ENCODE peak calls at places on chromosomes 11 and 22, in seven cellular contexts. H, C, G, J, L, S and K are unnamed samples.

GRCh38 chr22:23695141-23695540 is 4.3 kb downstream of the RGL4 start:
- DNase-seq in H (no peak), C (no peak), G (no peak), J (no peak), L (no peak), S (no peak), K (no peak)

GRCh38 chr22:45483319-45483718 is 19.4 kb upstream of the FBLN1 start:
- DNase-seq in H (no peak), C (no peak), G (no peak), J (no peak), L (no peak), S (no peak), K (no peak)

GRCh38 chr11:63907808-63908530 is 9.0 kb downstream of the RCOR2 start:
- DNase-seq in H (no peak), C (no peak), G (no peak), J (no peak), L (no peak), S (no peak), K (no peak)

GRCh38 chr11:78192223-78192719 is 3.6 kb downstream of the USP35 start:
- DNase-seq in H (no peak), C (peak; percentile 84), G (no peak), J (no peak), L (no peak), S (no peak), K (no peak)

GRCh38 chr11:2717561-2717960 is 17.8 kb upstream of the KCNQ1OT1 start:
- DNase-seq in H (no peak), C (no peak), G (no peak), J (no peak), L (no peak), S (no peak), K (no peak)

GRCh38 chr22:50146440-50147228 is 23.9 kb upstream of the PANX2 start:
- DNase-seq in H (peak; percentile 83), C (peak; percentile 68), G (peak; percentile 77), J (peak; percentile 41), L (peak; percentile 33), S (no peak), K (no peak)

GRCh38 chr11:2533642-2534115 is 88.9 kb downstream of the KCNQ1 start:
- DNase-seq in H (peak; percentile 96), C (peak; percentile 45), G (no peak), J (peak; percentile 90), L (peak; percentile 89), S (peak; percentile 82), K (no peak)

GRCh38 chr22:37062366-37062655 is 10.8 kb downstream of the KCTD17 start:
- DNase-seq in H (no peak), C (no peak), G (no peak), J (no peak), L (no peak), S (no peak), K (no peak)

DNA sequence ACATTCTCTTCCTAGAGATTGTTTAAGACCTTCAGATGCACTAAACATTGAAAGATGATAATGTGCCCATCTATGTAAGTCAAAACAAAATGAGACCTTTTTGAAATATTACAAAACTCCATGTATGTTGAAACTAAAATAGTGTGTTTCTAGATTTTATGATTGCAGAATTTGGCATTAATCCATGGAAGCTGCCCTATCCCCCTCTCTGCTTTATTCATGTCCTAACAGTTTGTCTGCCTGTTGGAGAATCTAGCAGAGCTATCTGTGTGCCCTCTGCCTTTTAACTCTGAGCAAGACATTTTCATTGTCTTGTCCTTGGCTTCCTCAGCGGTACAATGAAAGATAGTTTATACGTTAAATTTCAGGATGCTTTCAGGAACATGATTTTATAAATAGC is 105.5 kb downstream of the FAT3 start:
- DNase-seq in H (no peak), C (no peak), G (no peak), J (no peak), L (no peak), S (no peak), K (no peak)
- H3K27ac ChIP-seq in H (no peak overlapping the region), C (no peak overlapping the region), G (no peak overlapping the region), J (no peak overlapping the region), L (no peak overlapping the region), S (no peak overlapping the region), K (no peak overlapping the region)

GRCh38 chr22:30865656-30866055 is 102.9 kb downstream of the MORC2 start:
- DNase-seq in H (no peak), C (no peak), G (peak; percentile 24), J (no peak), L (no peak), S (no peak), K (no peak)

GRCh38 chr22:30864441-30865420 is 103.8 kb downstream of the MORC2 start:
- DNase-seq in H (no peak), C (no peak), G (no peak), J (no peak), L (no peak), S (no peak), K (no peak)

GRCh38 chr22:30867746-30868662 is 100.6 kb downstream of the MORC2 start:
- DNase-seq in H (no peak), C (no peak), G (peak; percentile 33), J (no peak), L (no peak), S (peak; percentile 1), K (no peak)

GRCh38 chr22:30866811-30867271 is 101.7 kb downstream of the MORC2 start:
- DNase-seq in H (no peak), C (no peak), G (peak; percentile 30), J (no peak), L (no peak), S (no peak), K (no peak)

DNA sequence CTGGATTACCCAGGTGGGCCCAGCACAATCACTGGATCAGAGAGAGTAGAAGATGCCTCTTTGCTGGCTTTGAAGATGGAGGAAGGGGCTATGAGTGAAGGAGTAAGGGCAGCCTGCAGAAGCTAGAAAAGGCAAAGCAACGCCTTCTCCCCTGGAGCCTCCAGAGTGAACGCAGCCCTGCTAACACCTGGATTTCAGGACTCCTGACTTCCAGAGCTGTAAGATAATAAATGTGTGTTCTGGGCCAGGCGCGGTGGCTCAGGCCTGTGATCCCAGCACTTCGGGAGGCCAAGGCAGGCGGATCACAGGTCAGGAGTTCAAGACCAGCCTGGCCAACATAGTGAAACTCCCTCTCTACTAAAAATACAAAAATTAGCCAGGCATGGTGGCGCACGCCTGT is 102.4 kb downstream of the MORC2 start:
- DNase-seq in H (no peak), C (no peak), G (no peak), J (no peak), L (no peak), S (no peak), K (no peak)
- H3K27ac ChIP-seq in H (no peak overlapping the region), C (no peak overlapping the region), G (no peak overlapping the region), J (no peak overlapping the region), L (no peak overlapping the region), S (no peak overlapping the region), K (no peak overlapping the region)

GRCh38 chr11:125200441-125200840 is 35.9 kb downstream of the PKNOX2 start:
- DNase-seq in H (no peak), C (no peak), G (no peak), J (no peak), L (no peak), S (no peak), K (no peak)

GRCh38 chr11:125199915-125200314 is 35.4 kb downstream of the PKNOX2 start:
- DNase-seq in H (no peak), C (no peak), G (no peak), J (no peak), L (no peak), S (no peak), K (no peak)

GRCh38 chr11:125201525-125202121 is 37.1 kb downstream of the PKNOX2 start:
- DNase-seq in H (peak; percentile 46), C (peak; percentile 83), G (no peak), J (peak; percentile 53), L (peak; percentile 10), S (no peak), K (no peak)

GRCh38 chr11:125202977-125203376 is 38.4 kb downstream of the PKNOX2 start:
- DNase-seq in H (no peak), C (no peak), G (no peak), J (no peak), L (no peak), S (no peak), K (no peak)

DNA sequence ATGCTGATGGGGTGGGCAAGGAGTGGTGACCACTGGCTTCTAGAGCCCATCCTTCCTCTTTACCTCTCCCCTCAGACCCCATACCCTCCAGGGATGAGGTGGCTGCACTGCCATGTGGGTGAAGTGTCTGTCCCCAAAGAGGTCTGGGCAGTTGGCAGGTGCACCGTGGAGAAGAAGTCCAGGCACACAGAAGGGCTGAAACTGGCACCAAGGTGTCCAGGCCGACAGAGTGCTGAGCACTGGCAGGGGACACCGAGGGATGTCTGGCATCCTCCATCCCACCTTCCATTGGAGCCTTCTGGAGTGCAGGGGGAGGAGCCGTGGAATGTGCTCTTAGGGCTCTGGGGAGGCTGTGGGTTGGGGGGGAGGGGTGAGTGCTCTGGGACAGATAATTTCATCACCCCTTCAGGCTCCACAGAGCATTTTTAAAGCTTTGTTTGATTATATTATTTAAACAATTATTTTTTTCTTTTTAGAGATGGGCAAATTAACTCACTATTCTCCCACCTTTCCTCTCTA is 37.9 kb downstream of the PKNOX2 start:
- DNase-seq in H (peak; percentile 43), C (no peak), G (no peak), J (no peak), L (no peak), S (no peak), K (no peak)
- H3K27ac ChIP-seq in H (no peak overlapping the region), C (peak overlapping the region; percentile 41), G (no peak overlapping the region), J (no peak overlapping the region), L (no peak overlapping the region), S (no peak overlapping the region), K (no peak overlapping the region)

GRCh38 chr11:1502971-1503707 is 16.6 kb upstream of the MOB2 start:
- DNase-seq in H (no peak), C (no peak), G (peak; percentile 76), J (no peak), L (no peak), S (peak; percentile 55), K (no peak)
- H3K27ac ChIP-seq in H (no peak overlapping the region), C (no peak overlapping the region), G (peak overlapping the region; percentile 25), J (no peak overlapping the region), L (no peak overlapping the region), S (peak overlapping the region; percentile 67), K (no peak overlapping the region)

DNA sequence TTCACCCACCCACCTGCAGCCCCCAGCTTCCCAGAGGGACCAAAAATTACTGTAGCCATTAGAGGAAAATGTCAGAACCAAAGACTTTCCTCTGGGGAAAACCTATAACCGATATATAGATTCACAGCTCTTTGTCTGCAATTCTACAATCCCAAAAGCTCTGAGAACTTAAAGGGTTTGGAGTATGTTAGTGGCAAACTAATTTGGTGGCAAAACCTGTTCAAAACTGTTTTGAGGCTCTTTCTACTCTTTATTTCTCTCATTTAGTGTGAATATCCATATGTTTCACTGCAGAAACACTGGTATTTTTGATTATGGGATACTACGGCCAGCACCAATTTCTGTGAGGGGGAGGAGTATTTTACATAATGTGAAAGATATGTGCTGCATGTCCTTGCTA is 87.5 kb upstream of the MTNR1B start:
- DNase-seq in H (no peak), C (no peak), G (no peak), J (no peak), L (no peak), S (no peak), K (no peak)
- H3K27ac ChIP-seq in H (no peak overlapping the region), C (no peak overlapping the region), G (no peak overlapping the region), J (no peak overlapping the region), L (no peak overlapping the region), S (no peak overlapping the region), K (no peak overlapping the region)

DNA sequence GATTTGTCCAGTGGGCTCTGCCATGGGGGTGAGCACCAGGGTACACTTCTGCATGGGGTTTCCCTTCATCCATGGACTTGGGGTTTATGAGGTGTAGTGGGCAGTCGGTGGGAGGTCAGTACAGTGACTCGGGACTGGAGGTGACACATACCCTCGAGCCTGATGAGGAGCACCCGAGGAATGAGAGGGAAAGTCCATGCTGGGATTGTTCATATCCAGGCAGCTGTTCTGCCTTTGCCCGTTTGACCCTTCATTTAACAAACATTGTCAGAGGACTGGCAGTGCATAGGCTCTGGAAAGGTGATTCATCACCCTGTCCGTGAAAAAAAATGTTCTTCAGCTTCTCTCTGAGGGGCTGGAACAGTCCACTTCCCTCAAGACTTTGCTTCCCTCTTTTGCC is 2.7 kb downstream of the NAV2 start:
- DNase-seq in H (peak; percentile 56), C (no peak), G (no peak), J (peak; percentile 93), L (no peak), S (no peak), K (peak; percentile 52)
- H3K27ac ChIP-seq in H (no peak overlapping the region), C (no peak overlapping the region), G (peak overlapping the region; percentile 89), J (peak overlapping the region; percentile 91), L (no peak overlapping the region), S (peak overlapping the region; percentile 94), K (peak overlapping the region; percentile 8)